ENCODE peak calls at places on chromosomes 12 and 14, in four cellular contexts. D, I, T and L are unnamed samples.

GRCh38 chr12:68381476-68381875 is 49.3 kb upstream of the MDM1 start:
- DNase-seq in T (no peak), I (no peak), D (peak), L (no peak)

GRCh38 chr14:52835122-52835903 is 43.9 kb upstream of the GNPNAT1 start:
- DNase-seq in T (no peak), I (peak), D (no peak), L (peak)

GRCh38 chr12:119479121-119479561 is 114.4 kb upstream of the TMEM233 start:
- DNase-seq in D (no peak), I (no peak), T (no peak), L (no peak)

GRCh38 chr14:93395227-93395626 is 35.5 kb upstream of the UNC79 start:
- DNase-seq in D (peak), T (no peak), I (no peak), L (no peak)

GRCh38 chr12:4118017-4118510 is 155.5 kb upstream of the CCND2 start:
- DNase-seq in T (no peak), I (no peak), D (peak), L (no peak)

GRCh38 chr12:14957769-14958168 is 3.6 kb downstream of the ARHGDIB start:
- DNase-seq in I (no peak), D (peak), T (no peak), L (no peak)

GRCh38 chr12:12207746-12208145 is 59.1 kb downstream of the LRP6 start:
- DNase-seq in D (no peak), I (no peak), T (no peak), L (no peak)

GRCh38 chr14:72678360-72678759 is 215.5 kb downstream of the DPF3 start:
- DNase-seq in I (no peak), D (no peak), T (no peak), L (no peak)

GRCh38 chr14:61963926-61964325 is 201.7 kb downstream of the SNAPC1 start:
- DNase-seq in I (no peak), T (no peak), D (no peak), L (no peak)

GRCh38 chr12:51320311-51320694 is 3.7 kb downstream of the BIN2 start:
- DNase-seq in T (no peak), I (no peak), D (peak), L (no peak)

GRCh38 chr12:3238196-3238595 is 161.0 kb downstream of the TSPAN9 start:
- DNase-seq in I (no peak), T (no peak), D (no peak), L (no peak)

GRCh38 chr12:112908548-112908947 is 1.8 kb downstream of the OAS1 start:
- DNase-seq in D (no peak), I (no peak), T (no peak), L (no peak)

GRCh38 chr14:86777950-86778602 is 1214.9 kb downstream of the GALC start:
- DNase-seq in D (no peak), T (no peak), I (no peak), L (no peak)

GRCh38 chr12:7180685-7181084 is 8.8 kb upstream of the PEX5 start:
- DNase-seq in I (no peak), D (no peak), T (no peak), L (no peak)

GRCh38 chr12:66065623-66066022 is 64.9 kb downstream of the LLPH start:
- DNase-seq in I (no peak), D (no peak), T (no peak), L (no peak)

GRCh38 chr12:89686311-89686710 is 22.3 kb downstream of the ATP2B1 start:
- DNase-seq in D (no peak), T (no peak), I (no peak), L (no peak)

GRCh38 chr14:102663031-102663430 is 70.6 kb downstream of the RCOR1 start:
- DNase-seq in D (peak), T (peak), I (no peak), L (no peak)

GRCh38 chr12:113064395-113065125 is 8.0 kb downstream of the DTX1 start:
- DNase-seq in I (no peak), D (no peak), T (no peak), L (peak)

GRCh38 chr12:47889040-47889439 is 15.8 kb downstream of the VDR start:
- DNase-seq in T (no peak), D (peak), I (no peak), L (no peak)

GRCh38 chr12:29176951-29177350 is 27.9 kb downstream of the FAR2 start:
- DNase-seq in D (no peak), T (no peak), I (no peak), L (no peak)
- TF ChIP-seq MAX in D (no peak), T (no peak), I (no peak), L (no peak)

DNA sequence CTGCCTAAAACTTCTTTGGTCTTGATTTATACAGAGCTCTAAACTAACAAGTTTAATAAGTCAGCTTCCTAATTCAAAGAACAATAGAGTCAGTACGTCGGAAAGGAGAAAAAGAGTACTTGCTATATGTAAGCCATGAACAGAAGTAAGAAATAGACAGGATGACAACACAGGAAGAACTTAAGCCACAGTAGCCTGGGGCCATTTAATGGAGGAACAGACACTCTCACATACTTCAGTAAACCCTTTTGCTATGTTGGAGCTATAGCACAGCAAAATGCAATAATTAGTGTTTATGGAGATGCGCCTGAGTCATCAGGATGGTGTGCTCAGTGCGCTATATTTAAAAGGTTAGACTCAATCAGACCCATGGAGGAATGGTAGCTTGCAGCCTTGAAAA is 61.0 kb downstream of the SRGAP1 start:
- DNase-seq in I (no peak), T (no peak), D (peak), L (no peak)
- TF ChIP-seq MAX in I (no peak), T (no peak), D (no peak), L (no peak)

DNA sequence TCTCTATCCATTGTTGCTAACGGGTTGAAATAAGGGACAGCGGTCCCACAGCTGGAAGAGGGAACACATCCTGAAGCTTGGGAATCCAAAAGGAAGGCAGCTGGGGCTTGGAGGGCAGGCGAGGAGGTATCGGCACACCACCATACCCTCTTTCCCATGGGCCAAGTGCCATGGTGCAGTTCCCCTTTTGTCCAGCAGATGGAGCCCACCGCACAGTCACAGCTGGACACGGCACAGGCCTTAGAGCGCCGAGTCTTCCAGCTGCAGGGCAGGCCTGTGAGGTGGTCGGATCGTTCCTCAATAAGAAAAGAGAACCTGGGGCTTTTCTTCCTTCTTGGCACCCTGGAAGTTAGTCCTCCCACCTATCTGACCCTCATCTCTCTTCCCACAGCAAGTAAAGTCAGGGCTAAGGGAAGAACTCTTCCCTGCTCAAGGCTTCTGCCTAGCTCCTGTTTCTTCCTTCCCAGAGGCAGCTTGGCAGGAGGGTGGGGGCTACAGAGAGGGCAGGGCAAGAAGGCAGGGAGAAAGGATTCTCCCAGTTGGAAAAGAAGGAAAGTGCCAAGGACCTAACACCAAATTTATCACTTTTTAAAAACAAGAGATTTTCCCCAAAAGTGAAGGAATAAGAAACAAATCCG is 8.6 kb downstream of the PPP1R1A start:
- DNase-seq in I (peak), T (peak), D (peak), L (peak)
- TF ChIP-seq MAX in I (no peak), T (no peak), D (peak), L (no peak)

GRCh38 chr12:132558861-132559623 is 51.3 kb downstream of the LRCOL1 start:
- DNase-seq in D (peak), I (no peak), T (no peak), L (no peak)

GRCh38 chr12:132561784-132562156 is 48.6 kb downstream of the LRCOL1 start:
- DNase-seq in I (peak), T (peak), D (peak), L (peak)

GRCh38 chr12:132560831-132561783 is 49.3 kb downstream of the LRCOL1 start:
- DNase-seq in I (peak), D (peak), T (peak), L (peak)

GRCh38 chr12:132559652-132560420 is 50.5 kb downstream of the LRCOL1 start:
- DNase-seq in I (peak), D (peak), T (peak), L (peak)

GRCh38 chr12:132560421-132560830 is 50.0 kb downstream of the LRCOL1 start:
- DNase-seq in D (peak), I (peak), T (peak), L (peak)
- TF ChIP-seq MAX in D (peak), I (peak), T (no peak), L (peak)

DNA sequence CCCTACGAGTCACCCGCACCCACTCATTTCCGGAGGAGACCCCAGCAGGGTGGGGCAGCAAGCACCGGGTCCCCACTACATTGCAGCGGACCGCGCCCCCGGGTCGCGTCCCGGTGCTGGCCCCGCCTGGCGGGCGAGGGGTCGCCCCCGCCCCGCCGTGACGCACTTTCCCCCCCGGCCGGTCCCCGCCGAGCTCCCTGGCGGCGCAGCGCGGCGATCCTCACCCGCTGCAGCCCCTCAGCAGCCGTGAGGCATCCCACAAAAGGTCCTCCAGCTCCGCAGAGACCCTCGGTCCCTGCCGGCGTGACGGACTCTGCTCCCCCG is 106.0 kb downstream of the PRICKLE1 start:
- DNase-seq in T (no peak), I (no peak), D (peak), L (peak)
- TF ChIP-seq MAX in T (no peak), I (no peak), D (no peak), L (no peak)

GRCh38 chr12:22518067-22518719 is 26.1 kb downstream of the C2CD5 start:
- DNase-seq in I (no peak), D (no peak), T (no peak), L (no peak)
- TF ChIP-seq MAX in I (no peak), D (no peak), T (no peak), L (no peak)

DNA sequence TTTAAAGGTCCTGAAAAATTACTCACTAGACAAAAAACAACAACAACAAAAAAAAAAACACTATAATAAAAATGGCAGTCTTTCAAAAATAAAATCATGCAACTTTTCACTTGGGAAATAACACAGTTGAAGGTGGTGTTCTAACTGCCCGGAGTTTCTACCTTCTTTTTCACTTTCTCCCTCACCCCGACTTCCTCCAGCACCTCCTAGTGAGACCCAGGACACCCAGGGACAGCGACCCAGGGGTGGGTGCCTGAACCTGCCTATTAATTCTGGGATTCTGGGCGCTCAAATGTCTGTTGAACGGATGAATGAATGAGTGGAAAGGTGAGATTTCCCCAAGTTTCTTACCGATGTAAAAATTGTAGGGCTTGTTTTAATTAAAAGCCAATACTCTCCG is 2.0 kb upstream of the FZD10 start:
- DNase-seq in T (no peak), D (no peak), I (no peak), L (no peak)
- TF ChIP-seq MAX in T (no peak), D (no peak), I (no peak), L (no peak)